ENCODE peak calls at places on chromosomes 2 and 18, in ten cellular contexts. K is heart right ventricle; A is small intestine; Z is Caco-2; T is Kasumi-1; Y is A172; U is nucleus accumbens; G is NCI-H2081; X is nephron progenitor cell; J is stimulated activated CD4-positive, alpha-beta T cell treated with anti-CD3 and anti-CD28 coated beads, TNF-alpha, amount 100 ng/mL, for 48 hours. N is an unnamed sample.

GRCh38 chr2:172513935-172514586 is 41.8 kb upstream of the PDK1 start:
- DNase-seq in X (no peak), A (no peak), Z (no peak), Y (no peak), T (peak), U (peak), G (no peak), J (no peak), K (no peak), N (no peak)

GRCh38 chr2:30686000-30686399 is 121.2 kb downstream of the CAPN13 start:
- DNase-seq in U (no peak), X (peak), T (no peak), A (peak), J (no peak), G (peak), Z (peak), Y (peak), K (no peak), N (peak)

GRCh38 chr2:52976132-52976949 is 791.3 kb upstream of the CHAC2 start:
- DNase-seq in J (no peak), X (peak), U (no peak), Z (peak), G (no peak), K (no peak), T (peak), Y (peak), A (no peak), N (no peak)

GRCh38 chr2:33322099-33322498 is 154.3 kb upstream of the RASGRP3 start:
- DNase-seq in J (no peak), X (no peak), K (no peak), T (no peak), A (no peak), U (no peak), G (no peak), Y (no peak), Z (no peak), N (no peak)

GRCh38 chr2:88626171-88627054 is 851 bp downstream of the EIF2AK3 start:
- DNase-seq in X (peak), K (peak), A (peak), T (peak), Z (peak), J (peak), G (peak), Y (no peak), U (peak), N (no peak)

GRCh38 chr2:189880963-189881362 is 96.7 kb downstream of the PMS1 start:
- DNase-seq in Z (no peak), Y (no peak), X (no peak), J (no peak), A (no peak), U (no peak), K (no peak), T (no peak), G (no peak), N (no peak)

GRCh38 chr2:1227289-1227900 is 185.9 kb upstream of the TPO start:
- DNase-seq in Z (no peak), J (no peak), G (peak), U (no peak), X (peak), Y (no peak), A (no peak), K (peak), T (no peak), N (no peak)

GRCh38 chr2:233966388-233966787 is 49.2 kb downstream of the TRPM8 start:
- DNase-seq in Z (no peak), T (no peak), A (no peak), J (no peak), X (no peak), K (no peak), Y (no peak), G (no peak), U (no peak), N (no peak)

GRCh38 chr2:231680992-231681852 is 27.1 kb upstream of the PTMA start:
- DNase-seq in Y (no peak), J (no peak), X (peak), A (peak), T (no peak), Z (peak), K (peak), G (peak), U (peak), N (no peak)

GRCh38 chr2:116510117-116510671 is 1304.3 kb upstream of the DDX18 start:
- DNase-seq in U (no peak), A (peak), Z (peak), Y (peak), J (no peak), X (peak), T (peak), G (peak), K (no peak), N (no peak)

GRCh38 chr18:46265190-46266156 is 161.3 kb downstream of the HAUS1 start:
- DNase-seq in G (peak), K (no peak), J (no peak), X (no peak), A (no peak), Y (no peak), Z (no peak), U (no peak), T (no peak), N (peak)

GRCh38 chr2:98761267-98761781 is 30.4 kb upstream of the MGAT4A start:
- DNase-seq in X (no peak), T (no peak), Y (no peak), Z (no peak), A (no peak), K (no peak), J (peak), U (no peak), G (no peak), N (no peak)

GRCh38 chr2:226609361-226609760 is 190.3 kb downstream of the IRS1 start:
- DNase-seq in K (no peak), A (no peak), J (no peak), G (no peak), X (no peak), Y (no peak), U (no peak), T (no peak), Z (no peak), N (no peak)

GRCh38 chr18:67476585-67476984 is 39.9 kb downstream of the DSEL start:
- DNase-seq in Z (no peak), A (no peak), Y (no peak), U (no peak), T (no peak), K (no peak), X (no peak), J (no peak), G (no peak), N (no peak)

GRCh38 chr2:43049836-43050796 is 176.3 kb downstream of the ZFP36L2 start:
- DNase-seq in U (no peak), J (no peak), K (no peak), G (no peak), A (no peak), Y (no peak), Z (no peak), T (no peak), X (no peak), N (no peak)

GRCh38 chr2:37614061-37614802 is 57.2 kb downstream of the CDC42EP3 start:
- DNase-seq in T (no peak), X (no peak), U (peak), Z (no peak), G (no peak), A (no peak), K (no peak), J (no peak), Y (peak), N (no peak)

GRCh38 chr2:119826370-119826961 is 66.7 kb downstream of the PTPN4 start:
- DNase-seq in Y (peak), K (no peak), A (peak), J (no peak), X (no peak), Z (peak), U (no peak), G (peak), T (peak), N (no peak)

GRCh38 chr2:120858764-120859525 is 123.3 kb downstream of the GLI2 start:
- DNase-seq in J (no peak), Z (peak), K (no peak), G (no peak), X (no peak), T (no peak), U (no peak), Y (no peak), A (no peak), N (no peak)

GRCh38 chr2:223047260-223047761 is 4.7 kb upstream of the KCNE4 start:
- DNase-seq in Z (no peak), U (no peak), X (no peak), A (no peak), Y (no peak), T (no peak), G (no peak), J (no peak), K (no peak), N (no peak)

GRCh38 chr2:91974401-91975129 is 2896.7 kb upstream of the TEKT4 start:
- DNase-seq in K (no peak), Z (no peak), U (no peak), Y (no peak), G (no peak), T (no peak), A (no peak), J (no peak), X (no peak), N (no peak)

GRCh38 chr2:231514951-231515297 is 15.3 kb downstream of the NMUR1 start:
- DNase-seq in X (no peak), K (no peak), J (no peak), G (no peak), U (no peak), A (no peak), Y (no peak), Z (no peak), T (peak), N (no peak)

GRCh38 chr2:6535572-6535971 is 330.1 kb downstream of the CMPK2 start:
- DNase-seq in Z (no peak), K (no peak), A (no peak), X (no peak), T (no peak), U (peak), Y (no peak), J (no peak), G (no peak), N (no peak)

GRCh38 chr2:159249955-159250723 is 36.4 kb downstream of the WDSUB1 start:
- DNase-seq in Y (peak), J (no peak), T (peak), X (no peak), K (no peak), Z (peak), G (peak), U (peak), A (peak), N (no peak)

GRCh38 chr2:233130481-233130970 is 70.4 kb downstream of the INPP5D start:
- DNase-seq in J (no peak), G (no peak), Z (no peak), K (no peak), T (no peak), X (no peak), A (no peak), U (no peak), Y (no peak), N (peak)